ENCODE peak calls at places on chromosomes 11 and 22, in six cellular contexts. One of them, this sample, is unnamed.

GRCh38 chr11:60792521-60792920 is 7.4 kb downstream of the MS4A10 start:
- DNase-seq in A549: no peak
- DNase-seq in psoas muscle: no peak
- DNase-seq in dorsolateral prefrontal cortex: no peak
- DNase-seq in fibroblast of mammary gland: no peak
- DNase-seq in prostate gland: no peak
- DNase-seq in this sample: no peak

GRCh38 chr11:109641549-109641948 is 219.6 kb downstream of the C11orf87 start:
- DNase-seq in A549: peak
- DNase-seq in psoas muscle: no peak
- DNase-seq in fibroblast of mammary gland: peak
- DNase-seq in dorsolateral prefrontal cortex: no peak
- DNase-seq in prostate gland: no peak
- DNase-seq in this sample: peak

GRCh38 chr11:63766501-63767270 is 1.9 kb downstream of the ZFTA start:
- DNase-seq in prostate gland: no peak
- DNase-seq in psoas muscle: peak
- DNase-seq in A549: no peak
- DNase-seq in dorsolateral prefrontal cortex: no peak
- DNase-seq in fibroblast of mammary gland: no peak
- DNase-seq in this sample: no peak

GRCh38 chr11:100639140-100639539 is 47.9 kb upstream of the ARHGAP42 start:
- DNase-seq in fibroblast of mammary gland: peak
- DNase-seq in psoas muscle: no peak
- DNase-seq in dorsolateral prefrontal cortex: no peak
- DNase-seq in prostate gland: peak
- DNase-seq in A549: peak
- DNase-seq in this sample: no peak

GRCh38 chr11:105910095-105910715 is 111.8 kb downstream of the MSANTD4 start:
- DNase-seq in dorsolateral prefrontal cortex: no peak
- DNase-seq in A549: no peak
- DNase-seq in psoas muscle: no peak
- DNase-seq in prostate gland: no peak
- DNase-seq in fibroblast of mammary gland: peak
- DNase-seq in this sample: no peak

GRCh38 chr22:17882162-17882561 is 107.9 kb upstream of the BID start:
- DNase-seq in prostate gland: no peak
- DNase-seq in dorsolateral prefrontal cortex: no peak
- DNase-seq in fibroblast of mammary gland: no peak
- DNase-seq in psoas muscle: peak
- DNase-seq in A549: no peak
- DNase-seq in this sample: no peak

GRCh38 chr11:2927851-2928604 is 1.2 kb downstream of the PHLDA2 start:
- DNase-seq in A549: peak
- DNase-seq in prostate gland: no peak
- DNase-seq in fibroblast of mammary gland: peak
- DNase-seq in dorsolateral prefrontal cortex: peak
- DNase-seq in psoas muscle: peak
- DNase-seq in this sample: peak

GRCh38 chr11:62398011-62398994 is 20.5 kb upstream of the SCGB1A1 start:
- DNase-seq in fibroblast of mammary gland: peak
- DNase-seq in dorsolateral prefrontal cortex: no peak
- DNase-seq in A549: peak
- DNase-seq in psoas muscle: peak
- DNase-seq in prostate gland: no peak
- DNase-seq in this sample: peak

GRCh38 chr22:50700387-50701075 is 27.9 kb downstream of the SHANK3 start:
- DNase-seq in prostate gland: no peak
- DNase-seq in dorsolateral prefrontal cortex: no peak
- DNase-seq in fibroblast of mammary gland: peak
- DNase-seq in psoas muscle: peak
- DNase-seq in A549: no peak
- DNase-seq in this sample: no peak

GRCh38 chr22:28375761-28376534 is 303.7 kb downstream of the TTC28 start:
- DNase-seq in dorsolateral prefrontal cortex: no peak
- DNase-seq in A549: no peak
- DNase-seq in fibroblast of mammary gland: peak
- DNase-seq in psoas muscle: no peak
- DNase-seq in prostate gland: no peak
- DNase-seq in this sample: peak

GRCh38 chr11:128643661-128644060 is 50.2 kb upstream of the FLI1 start:
- DNase-seq in psoas muscle: no peak
- DNase-seq in A549: no peak
- DNase-seq in fibroblast of mammary gland: no peak
- DNase-seq in prostate gland: no peak
- DNase-seq in dorsolateral prefrontal cortex: no peak
- DNase-seq in this sample: no peak

GRCh38 chr11:7595016-7595869 is 78.1 kb downstream of the CYB5R2 start:
- DNase-seq in A549: no peak
- DNase-seq in prostate gland: no peak
- DNase-seq in dorsolateral prefrontal cortex: no peak
- DNase-seq in fibroblast of mammary gland: peak
- DNase-seq in psoas muscle: no peak
- DNase-seq in this sample: peak

GRCh38 chr22:31612891-31613285 is 49.1 kb downstream of the PISD start:
- DNase-seq in A549: no peak
- DNase-seq in psoas muscle: no peak
- DNase-seq in prostate gland: no peak
- DNase-seq in fibroblast of mammary gland: no peak
- DNase-seq in dorsolateral prefrontal cortex: no peak
- DNase-seq in this sample: no peak

GRCh38 chr22:45891471-45891995 is 85.4 kb downstream of the WNT7B start:
- DNase-seq in fibroblast of mammary gland: no peak
- DNase-seq in A549: no peak
- DNase-seq in prostate gland: no peak
- DNase-seq in dorsolateral prefrontal cortex: peak
- DNase-seq in psoas muscle: peak
- DNase-seq in this sample: no peak

GRCh38 chr11:2833938-2834892 is 51.4 kb downstream of the CDKN1C start:
- DNase-seq in prostate gland: no peak
- DNase-seq in A549: no peak
- DNase-seq in psoas muscle: peak
- DNase-seq in fibroblast of mammary gland: no peak
- DNase-seq in dorsolateral prefrontal cortex: no peak
- DNase-seq in this sample: no peak

GRCh38 chr11:124872741-124873140 is 7.5 kb downstream of the ROBO3 start:
- DNase-seq in dorsolateral prefrontal cortex: no peak
- DNase-seq in fibroblast of mammary gland: no peak
- DNase-seq in A549: no peak
- DNase-seq in prostate gland: no peak
- DNase-seq in psoas muscle: no peak
- DNase-seq in this sample: no peak

GRCh38 chr11:69014084-69014935 is 1.3 kb upstream of the MRGPRF start:
- DNase-seq in fibroblast of mammary gland: no peak
- DNase-seq in A549: no peak
- DNase-seq in dorsolateral prefrontal cortex: no peak
- DNase-seq in psoas muscle: peak
- DNase-seq in prostate gland: no peak
- DNase-seq in this sample: no peak

GRCh38 chr22:37471721-37472417 is 14.3 kb downstream of the MFNG start:
- DNase-seq in psoas muscle: no peak
- DNase-seq in dorsolateral prefrontal cortex: no peak
- DNase-seq in fibroblast of mammary gland: no peak
- DNase-seq in prostate gland: no peak
- DNase-seq in A549: no peak
- DNase-seq in this sample: no peak

GRCh38 chr11:68806931-68807844 is 34.5 kb downstream of the CPT1A start:
- DNase-seq in prostate gland: no peak
- DNase-seq in dorsolateral prefrontal cortex: no peak
- DNase-seq in psoas muscle: no peak
- DNase-seq in fibroblast of mammary gland: peak
- DNase-seq in A549: no peak
- DNase-seq in this sample: peak

GRCh38 chr11:126834149-126834548 is 166.4 kb downstream of the KIRREL3 start:
- DNase-seq in dorsolateral prefrontal cortex: no peak
- DNase-seq in psoas muscle: no peak
- DNase-seq in prostate gland: no peak
- DNase-seq in fibroblast of mammary gland: peak
- DNase-seq in A549: no peak
- DNase-seq in this sample: peak

GRCh38 chr11:133997556-133997955 is 40.8 kb upstream of the IGSF9B start:
- DNase-seq in prostate gland: no peak
- DNase-seq in dorsolateral prefrontal cortex: no peak
- DNase-seq in A549: no peak
- DNase-seq in psoas muscle: no peak
- DNase-seq in fibroblast of mammary gland: no peak
- DNase-seq in this sample: no peak

GRCh38 chr11:86575208-86575855 is 97.1 kb downstream of the ME3 start:
- DNase-seq in prostate gland: no peak
- DNase-seq in dorsolateral prefrontal cortex: no peak
- DNase-seq in fibroblast of mammary gland: peak
- DNase-seq in psoas muscle: no peak
- DNase-seq in A549: no peak
- DNase-seq in this sample: peak

GRCh38 chr22:50200333-50201190 is at the start of gene SELENOO:
- DNase-seq in fibroblast of mammary gland: peak
- DNase-seq in A549: peak
- DNase-seq in prostate gland: peak
- DNase-seq in psoas muscle: peak
- DNase-seq in dorsolateral prefrontal cortex: peak
- DNase-seq in this sample: peak

GRCh38 chr11:102254047-102254446 is 63.2 kb upstream of the BIRC3 start:
- DNase-seq in fibroblast of mammary gland: peak
- DNase-seq in psoas muscle: no peak
- DNase-seq in prostate gland: no peak
- DNase-seq in dorsolateral prefrontal cortex: no peak
- DNase-seq in A549: peak
- DNase-seq in this sample: no peak

GRCh38 chr22:48752451-48753380 is 1075.0 kb downstream of the BRD1 start:
- DNase-seq in prostate gland: no peak
- DNase-seq in A549: no peak
- DNase-seq in dorsolateral prefrontal cortex: no peak
- DNase-seq in fibroblast of mammary gland: no peak
- DNase-seq in psoas muscle: no peak
- DNase-seq in this sample: no peak

GRCh38 chr11:79167510-79168188 is 273.2 kb downstream of the TENM4 start:
- DNase-seq in fibroblast of mammary gland: peak
- DNase-seq in prostate gland: no peak
- DNase-seq in dorsolateral prefrontal cortex: peak
- DNase-seq in A549: no peak
- DNase-seq in psoas muscle: no peak
- DNase-seq in this sample: peak

GRCh38 chr11:30322162-30322561 is 742 bp upstream of the ARL14EP start:
- DNase-seq in psoas muscle: no peak
- DNase-seq in A549: no peak
- DNase-seq in dorsolateral prefrontal cortex: no peak
- DNase-seq in fibroblast of mammary gland: no peak
- DNase-seq in prostate gland: no peak
- DNase-seq in this sample: no peak
- H3K4me3 ChIP-seq in psoas muscle: peak
- H3K4me3 ChIP-seq in A549: peak
- H3K4me3 ChIP-seq in dorsolateral prefrontal cortex: peak
- H3K4me3 ChIP-seq in fibroblast of mammary gland: peak
- H3K4me3 ChIP-seq in prostate gland: peak
- H3K4me3 ChIP-seq in this sample: peak

DNA sequence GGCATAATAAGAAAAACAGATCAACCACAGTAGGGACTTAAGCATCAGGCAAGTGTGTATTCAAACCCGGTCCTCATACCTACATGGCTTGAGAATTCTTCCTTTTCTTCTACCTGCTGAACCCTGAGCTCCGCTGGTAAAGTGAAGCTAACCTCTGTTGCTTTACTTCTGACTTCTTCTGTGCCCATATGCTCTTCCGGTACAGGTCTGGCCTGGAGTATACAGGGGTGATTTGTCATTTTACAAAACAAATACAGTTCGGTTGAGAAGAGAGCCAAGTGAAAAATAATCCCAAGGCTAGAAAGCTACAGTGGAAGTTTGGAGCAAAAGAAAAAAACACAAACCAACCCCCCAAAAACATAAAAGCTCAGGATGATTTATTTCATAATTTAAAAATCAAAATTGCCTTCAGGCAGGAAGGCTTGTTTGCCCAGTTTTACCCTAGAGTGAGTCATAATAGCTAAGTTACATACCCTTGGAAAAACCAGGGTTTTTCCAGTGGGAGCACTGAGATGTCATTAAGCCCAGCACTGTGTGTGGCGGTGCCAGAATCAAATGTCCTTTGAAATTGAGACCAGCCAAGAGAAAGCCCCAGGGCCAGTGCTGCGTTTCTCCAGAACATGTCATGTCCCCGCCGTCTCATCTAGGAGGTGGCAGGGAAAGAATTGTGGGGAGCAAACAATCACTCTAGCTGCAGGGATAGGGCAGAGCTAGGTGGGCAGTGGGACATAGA is 305.5 kb upstream of the ISX start:
- DNase-seq in fibroblast of mammary gland: no peak
- DNase-seq in A549: no peak
- DNase-seq in prostate gland: no peak
- DNase-seq in psoas muscle: no peak
- DNase-seq in dorsolateral prefrontal cortex: no peak
- DNase-seq in this sample: no peak
- H3K4me3 ChIP-seq in fibroblast of mammary gland: no peak
- H3K4me3 ChIP-seq in A549: no peak
- H3K4me3 ChIP-seq in prostate gland: no peak
- H3K4me3 ChIP-seq in psoas muscle: no peak
- H3K4me3 ChIP-seq in dorsolateral prefrontal cortex: no peak
- H3K4me3 ChIP-seq in this sample: no peak

DNA sequence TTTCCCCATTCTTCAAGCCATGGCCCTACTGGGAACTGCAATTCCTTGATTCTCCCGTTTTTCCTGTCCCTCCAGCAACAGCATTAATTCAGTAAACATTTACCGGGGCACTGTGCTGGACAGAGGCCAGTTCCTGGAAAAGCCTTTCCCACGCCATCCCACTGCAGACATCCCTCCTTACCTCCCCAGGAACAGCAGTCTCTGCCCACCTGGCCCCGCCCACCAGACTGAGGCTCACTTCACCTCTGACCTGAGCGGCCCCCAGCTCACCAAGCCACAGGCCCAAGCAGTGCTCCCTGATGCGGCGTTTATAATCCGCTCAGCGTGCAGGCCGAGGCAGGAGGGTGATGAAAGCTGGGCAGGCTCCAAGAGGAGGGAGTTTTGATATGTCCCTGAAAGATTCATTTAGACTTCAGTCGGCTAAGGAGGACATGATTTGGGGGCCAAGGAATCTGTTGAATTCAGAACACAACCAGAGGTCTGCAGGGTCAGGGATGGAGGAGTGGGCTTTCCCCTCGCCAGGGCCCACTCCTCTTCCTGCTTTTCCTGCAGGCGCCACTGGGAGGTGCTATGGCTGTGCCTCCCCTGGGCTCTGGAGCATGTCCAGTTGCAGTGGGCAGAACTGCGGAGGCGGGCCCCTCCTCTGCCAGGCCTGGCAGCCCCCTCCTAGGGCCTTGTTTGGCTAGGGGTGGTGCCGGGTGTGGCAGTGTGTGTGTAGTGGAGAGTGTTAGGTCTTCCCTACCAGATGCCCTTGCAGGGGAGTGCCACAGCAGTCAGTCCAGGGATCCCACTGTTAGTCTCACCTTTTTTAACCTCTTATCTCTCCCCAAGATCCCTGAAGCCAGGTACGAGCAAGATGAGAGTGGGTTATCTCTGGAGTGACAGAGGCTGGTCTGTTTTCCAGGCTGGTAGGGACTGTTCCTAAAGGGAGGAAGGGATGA is 1.4 kb upstream of the TAGLN start:
- DNase-seq in psoas muscle: peak
- DNase-seq in fibroblast of mammary gland: no peak
- DNase-seq in prostate gland: peak
- DNase-seq in A549: peak
- DNase-seq in dorsolateral prefrontal cortex: no peak
- DNase-seq in this sample: no peak
- H3K4me3 ChIP-seq in psoas muscle: peak
- H3K4me3 ChIP-seq in fibroblast of mammary gland: no peak
- H3K4me3 ChIP-seq in prostate gland: no peak
- H3K4me3 ChIP-seq in A549: no peak
- H3K4me3 ChIP-seq in dorsolateral prefrontal cortex: no peak
- H3K4me3 ChIP-seq in this sample: no peak

GRCh38 chr22:25896592-25896991 is 154.6 kb downstream of the MYO18B start:
- DNase-seq in fibroblast of mammary gland: no peak
- DNase-seq in dorsolateral prefrontal cortex: no peak
- DNase-seq in A549: no peak
- DNase-seq in psoas muscle: no peak
- DNase-seq in prostate gland: no peak
- DNase-seq in this sample: no peak
- H3K4me3 ChIP-seq in fibroblast of mammary gland: no peak
- H3K4me3 ChIP-seq in dorsolateral prefrontal cortex: no peak
- H3K4me3 ChIP-seq in A549: no peak
- H3K4me3 ChIP-seq in psoas muscle: no peak
- H3K4me3 ChIP-seq in prostate gland: no peak
- H3K4me3 ChIP-seq in this sample: no peak

This sample was measured in fibroblast of the aortic adventitia.